ENCODE peak calls at places on chromosome 14, in eight cellular contexts. Z, W, S, V, F, T, N and J are unnamed samples.

GRCh38 chr14:49303952-49304516 is 282.1 kb downstream of the RPS29 start:
- DNase-seq in Z (peak; percentile 34), W (no peak), S (peak; percentile 79), V (no peak), F (no peak), T (no peak), N (peak; percentile 56), J (peak; percentile 28)

GRCh38 chr14:87935081-87935828 is 57.7 kb downstream of the GALC start:
- DNase-seq in Z (no peak), W (no peak), S (no peak), V (no peak), F (peak; percentile 9), T (no peak), N (no peak), J (no peak)

GRCh38 chr14:29861996-29862395 is 65.7 kb downstream of the PRKD1 start:
- DNase-seq in Z (peak; percentile 6), W (no peak), S (no peak), V (no peak), F (no peak), T (no peak), N (no peak), J (no peak)

GRCh38 chr14:67583711-67584644 is 16.1 kb downstream of the PIGH start:
- DNase-seq in Z (peak; percentile 54), W (no peak), S (peak; percentile 73), V (no peak), F (peak; percentile 21), T (peak; percentile 16), N (peak; percentile 73), J (peak; percentile 26)

GRCh38 chr14:69320581-69321365 is 60.8 kb downstream of the GALNT16 start:
- DNase-seq in Z (no peak), W (no peak), S (peak; percentile 45), V (no peak), F (no peak), T (no peak), N (no peak), J (no peak)

GRCh38 chr14:90419200-90419599 is 22.4 kb downstream of the CALM1 start:
- DNase-seq in Z (peak; percentile 100), W (peak; percentile 94), S (no peak), V (no peak), F (peak; percentile 85), T (no peak), N (no peak), J (peak; percentile 86)

GRCh38 chr14:105682956-105683570 is 156.7 kb downstream of the TMEM121 start:
- DNase-seq in Z (no peak), W (peak; percentile 76), S (no peak), V (no peak), F (no peak), T (no peak), N (no peak), J (no peak)

GRCh38 chr14:20559461-20559904 is 1.4 kb downstream of the RNASE9 start:
- DNase-seq in Z (no peak), W (no peak), S (no peak), V (no peak), F (no peak), T (no peak), N (no peak), J (no peak)

GRCh38 chr14:90969493-90970166 is 90.8 kb downstream of the RPS6KA5 start:
- DNase-seq in Z (no peak), W (no peak), S (no peak), V (no peak), F (no peak), T (no peak), N (no peak), J (no peak)

GRCh38 chr14:75279739-75280447 is 1.3 kb downstream of the FOS start:
- DNase-seq in Z (peak; percentile 10), W (peak; percentile 92), S (peak; percentile 62), V (no peak), F (peak; percentile 6), T (no peak), N (peak; percentile 50), J (no peak)

GRCh38 chr14:65296402-65296801 is 116.1 kb upstream of the FUT8 start:
- DNase-seq in Z (no peak), W (no peak), S (no peak), V (no peak), F (no peak), T (no peak), N (no peak), J (no peak)

GRCh38 chr14:51451561-51451960 is 200.1 kb upstream of the FRMD6 start:
- DNase-seq in Z (no peak), W (no peak), S (no peak), V (no peak), F (no peak), T (no peak), N (no peak), J (no peak)